ENCODE peak calls at places on chromosomes 7 and 10, in seven cellular contexts. M is mesendoderm, A is IMR-90, O is neuronal stem cell, B is H9, F is H1, I is mesenchymal stem cell. D is an unnamed sample.

GRCh38 chr7:29442146-29442545 is 121.5 kb upstream of the PRR15 start:
- DNase-seq in M (peak), A (no peak), B (peak), F (no peak), O (peak), I (no peak), D (no peak)

GRCh38 chr7:130151591-130152269 is 53.5 kb downstream of the TMEM209 start:
- DNase-seq in A (peak), I (peak), O (no peak), B (no peak), F (no peak), M (no peak), D (no peak)

GRCh38 chr10:10792681-10793080 is 225.0 kb upstream of the CELF2 start:
- DNase-seq in A (peak), F (no peak), O (peak), I (peak), M (peak), B (no peak), D (no peak)

GRCh38 chr10:22539579-22540160 is 174.7 kb downstream of the PIP4K2A start:
- DNase-seq in M (no peak), O (no peak), A (no peak), F (no peak), B (no peak), I (no peak), D (no peak)

GRCh38 chr10:7260412-7260900 is 150.4 kb downstream of the SFMBT2 start:
- DNase-seq in I (peak), F (no peak), A (peak), M (peak), O (peak), B (peak), D (peak)

GRCh38 chr10:47214520-47214919 is 85.5 kb upstream of the GDF10 start:
- DNase-seq in O (no peak), I (no peak), M (no peak), F (no peak), A (peak), B (no peak), D (no peak)

GRCh38 chr10:118798186-118798811 is 43.5 kb upstream of the CACUL1 start:
- DNase-seq in I (no peak), M (no peak), A (no peak), F (no peak), O (no peak), B (no peak), D (no peak)

GRCh38 chr10:26029858-26030257 is 95.8 kb downstream of the MYO3A start:
- DNase-seq in B (peak), A (no peak), O (no peak), I (no peak), M (no peak), F (no peak), D (no peak)

DNA sequence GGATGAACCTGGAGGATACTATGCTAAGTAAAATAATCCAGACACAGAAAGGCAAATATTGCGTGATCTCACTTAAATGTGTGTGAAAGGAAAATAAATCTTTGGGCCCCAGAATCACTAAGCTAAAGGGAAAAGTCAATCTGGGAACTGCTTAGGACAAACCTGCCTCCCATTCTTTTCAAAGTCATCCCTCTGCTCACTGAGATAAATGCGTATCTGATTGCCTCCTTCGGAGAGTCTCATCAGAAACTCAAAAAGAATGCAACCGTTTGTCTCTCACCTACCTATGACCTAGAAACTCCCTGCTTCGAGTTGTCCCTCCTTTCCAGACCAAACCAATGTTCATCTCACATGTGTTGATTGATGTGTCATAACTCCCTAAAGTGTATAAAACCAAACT is 40.1 kb upstream of the LAMB4 start:
- DNase-seq in A (no peak), I (no peak), M (peak), F (no peak), B (no peak), O (no peak), D (no peak)
- H3K4me2 ChIP-seq in A (no peak), I (no peak), M (no peak), F (no peak), B (no peak), O (no peak), D (no peak)

GRCh38 chr7:73823257-73823656 is 7.5 kb upstream of the CLDN4 start:
- DNase-seq in O (no peak), I (no peak), B (no peak), M (no peak), F (no peak), A (no peak), D (no peak)
- H3K23ac ChIP-seq in O (no peak), I (no peak), B (no peak), M (no peak), F (no peak), A (peak), D (no peak)

GRCh38 chr10:103416436-103417147 is 20.2 kb downstream of the PDCD11 start:
- DNase-seq in O (peak), I (peak), B (no peak), F (no peak), M (peak), A (peak), D (peak)
- H2BK5ac ChIP-seq in O (no peak), I (no peak), B (no peak), F (no peak), M (no peak), A (no peak), D (no peak)

DNA sequence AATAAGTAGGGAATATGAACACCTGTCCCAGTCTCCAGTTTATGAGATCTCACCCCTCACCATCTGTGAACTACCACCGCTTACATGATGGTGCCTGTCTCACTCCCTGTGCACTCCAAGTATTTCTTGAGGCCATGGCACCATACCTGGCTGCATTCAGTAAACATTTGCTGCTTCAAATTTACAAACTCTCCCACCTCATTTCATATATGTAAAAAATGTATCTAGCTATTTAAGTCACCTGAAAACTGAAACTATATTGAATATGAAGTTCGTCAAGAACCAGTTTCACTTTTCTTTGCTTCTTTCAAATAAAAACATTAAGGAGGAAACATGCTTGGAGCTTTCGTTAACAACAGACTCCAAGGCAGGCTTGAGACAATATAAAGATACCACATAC is 92.2 kb downstream of the ZFAND4 start:
- DNase-seq in I (no peak), F (no peak), O (no peak), A (no peak), M (no peak), B (no peak), D (peak)
- H3K4me2 ChIP-seq in I (no peak), F (no peak), O (no peak), A (no peak), M (no peak), B (no peak), D (no peak)

GRCh38 chr7:116554911-116555310 is 30.1 kb downstream of the CAV1 start:
- DNase-seq in B (no peak), F (no peak), A (no peak), O (no peak), I (no peak), M (no peak), D (no peak)
- H3K23ac ChIP-seq in B (no peak), F (no peak), A (no peak), O (no peak), I (no peak), M (no peak), D (no peak)

GRCh38 chr10:2866569-2866968 is 200.8 kb upstream of the PFKP start:
- DNase-seq in B (no peak), F (no peak), I (no peak), M (no peak), A (no peak), O (no peak), D (no peak)
- H2BK5ac ChIP-seq in B (no peak), F (no peak), I (no peak), M (no peak), A (no peak), O (no peak), D (no peak)

GRCh38 chr7:158816271-158816670 is 13.0 kb downstream of the ESYT2 start:
- DNase-seq in O (no peak), A (no peak), I (peak), B (no peak), M (peak), F (peak), D (peak)

GRCh38 chr7:158815046-158815445 is 14.3 kb downstream of the ESYT2 start:
- DNase-seq in O (no peak), M (peak), I (peak), B (peak), A (peak), F (peak), D (no peak)

GRCh38 chr7:158812684-158813083 is 16.6 kb downstream of the ESYT2 start:
- DNase-seq in M (no peak), F (no peak), I (no peak), O (no peak), B (no peak), A (no peak), D (no peak)

GRCh38 chr7:158815471-158816128 is 13.7 kb downstream of the ESYT2 start:
- DNase-seq in M (no peak), B (no peak), I (peak), F (no peak), O (no peak), A (no peak), D (no peak)

GRCh38 chr7:158814637-158815036 is 14.7 kb downstream of the ESYT2 start:
- DNase-seq in A (no peak), I (no peak), B (no peak), F (no peak), O (no peak), M (peak), D (no peak)
- H3K4me2 ChIP-seq in A (no peak), I (no peak), B (peak), F (peak), O (no peak), M (no peak), D (peak)

DNA sequence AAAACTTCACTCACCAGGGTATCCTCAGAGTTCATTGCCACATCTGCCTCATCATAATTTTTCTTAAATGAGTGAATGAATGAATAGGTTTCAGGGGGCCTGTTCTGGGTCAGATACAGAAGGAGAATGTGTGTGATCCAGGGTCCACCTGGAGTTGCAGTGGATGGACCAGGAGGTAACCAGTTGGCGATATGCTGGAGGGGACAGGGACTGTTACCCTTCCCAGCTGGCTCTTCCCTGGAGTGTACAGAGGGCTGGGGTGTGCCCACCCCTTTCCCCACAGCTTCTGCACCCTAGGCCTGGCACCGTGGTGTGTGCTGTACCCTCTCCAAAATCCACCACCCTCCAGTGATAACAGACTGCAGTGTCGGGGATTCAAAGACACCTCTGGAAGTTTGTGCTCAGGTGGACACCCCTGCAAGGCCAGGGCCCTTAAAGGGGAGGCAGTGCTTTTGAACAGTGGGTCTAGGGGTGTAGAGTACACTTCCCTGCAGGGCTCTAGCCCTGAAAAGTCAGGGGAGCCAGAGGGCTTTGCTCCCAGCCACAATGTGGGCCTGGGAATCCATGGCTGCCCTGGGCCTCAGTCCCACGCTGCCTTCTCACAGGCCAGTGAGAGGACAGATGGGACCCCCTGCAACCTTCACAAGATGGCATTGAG is 134.4 kb upstream of the UNC5B start:
- DNase-seq in M (no peak), B (no peak), O (no peak), I (no peak), F (peak), A (no peak), D (no peak)
- H3K23ac ChIP-seq in M (no peak), B (no peak), O (no peak), I (no peak), F (no peak), A (no peak), D (no peak)

GRCh38 chr7:101085000-101085948 is at the start of gene TRIM56:
- DNase-seq in I (peak), O (no peak), M (peak), B (peak), A (peak), F (peak), D (peak)
- H2BK5ac ChIP-seq in I (peak), O (peak), M (peak), B (no peak), A (peak), F (peak), D (peak)